ENCODE peak calls at places on chromosome 4, in nine cellular contexts. W is fibroblast of lung; Y is CD8-positive, alpha-beta T cell; Q is CD8-positive, alpha-beta memory T cell; E is psoas muscle; F is mucosa of descending colon; B is GM23338; K is lung; O is lower lobe of right lung. L is an unnamed sample. For H3K36me3, the result is how much of the 10 kb centered on the place peaks cover.

GRCh38 chr4:169133932-169134331 is 123.9 kb upstream of the CBR4 start:
- DNase-seq in W (no peak), Y (no peak), Q (no peak), E (no peak), F (no peak), B (no peak), K (peak), O (peak), L (no peak)

GRCh38 chr4:87911252-87911774 is 64.2 kb upstream of the SPP1 start:
- DNase-seq in W (no peak), Y (no peak), Q (no peak), E (no peak), F (no peak), B (no peak), K (no peak), O (no peak), L (no peak)

GRCh38 chr4:95371457-95372179 is 177.2 kb downstream of the UNC5C start:
- DNase-seq in W (no peak), Y (no peak), Q (no peak), E (no peak), F (no peak), B (peak), K (no peak), O (no peak), L (no peak)

GRCh38 chr4:128287159-128287870 is at the start of gene PGRMC2:
- DNase-seq in W (peak), Y (no peak), Q (no peak), E (no peak), F (no peak), B (peak), K (peak), O (no peak), L (no peak)

GRCh38 chr4:139606600-139607301 is 50.7 kb upstream of the SETD7 start:
- DNase-seq in W (peak), Y (no peak), Q (no peak), E (no peak), F (no peak), B (no peak), K (no peak), O (no peak), L (no peak)

GRCh38 chr4:152981278-152981677 is 45.2 kb downstream of the FHDC1 start:
- DNase-seq in W (peak), Y (no peak), Q (no peak), E (no peak), F (no peak), B (no peak), K (no peak), O (no peak), L (no peak)

GRCh38 chr4:83993774-83994173 is 457.9 kb downstream of the GPAT3 start:
- DNase-seq in W (no peak), Y (no peak), Q (no peak), E (no peak), F (no peak), B (peak), K (no peak), O (no peak), L (no peak)

GRCh38 chr4:139129206-139129605 is 47.8 kb downstream of the ELF2 start:
- DNase-seq in W (no peak), Y (no peak), Q (no peak), E (no peak), F (no peak), B (no peak), K (no peak), O (no peak), L (no peak)

GRCh38 chr4:184534511-184535391 is 60.4 kb upstream of the IRF2 start:
- DNase-seq in W (peak), Y (no peak), Q (peak), E (no peak), F (no peak), B (peak), K (no peak), O (no peak), L (peak)

GRCh38 chr4:8644461-8644891 is 51.9 kb downstream of the CPZ start:
- DNase-seq in W (no peak), Y (no peak), Q (no peak), E (no peak), F (peak), B (no peak), K (no peak), O (peak), L (no peak)

GRCh38 chr4:2940267-2941137 is 22.7 kb downstream of the NOP14 start:
- DNase-seq in W (no peak), Y (no peak), Q (no peak), E (peak), F (no peak), B (no peak), K (no peak), O (no peak), L (no peak)

GRCh38 chr4:140851032-140851636 is 94.9 kb upstream of the TBC1D9 start:
- DNase-seq in W (peak), Y (no peak), Q (no peak), E (no peak), F (no peak), B (peak), K (peak), O (no peak), L (peak)

GRCh38 chr4:120659626-120660170 is 262.8 kb downstream of the PRDM5 start:
- DNase-seq in W (no peak), Y (no peak), Q (no peak), E (no peak), F (no peak), B (no peak), K (no peak), O (no peak), L (no peak)

GRCh38 chr4:26544421-26544820 is 39.5 kb upstream of the TBC1D19 start:
- DNase-seq in W (no peak), Y (no peak), Q (no peak), E (no peak), F (no peak), B (no peak), K (no peak), O (no peak), L (no peak)

GRCh38 chr4:168645933-168646768 is 149.3 kb downstream of the PALLD start:
- DNase-seq in W (no peak), Y (no peak), Q (no peak), E (no peak), F (no peak), B (no peak), K (no peak), O (no peak), L (no peak)

GRCh38 chr4:80831383-80832361 is 198.8 kb upstream of the BMP3 start:
- DNase-seq in W (peak), Y (no peak), Q (no peak), E (no peak), F (no peak), B (no peak), K (no peak), O (no peak), L (no peak)

GRCh38 chr4:20532096-20532495 is 168.2 kb upstream of the PACRGL start:
- DNase-seq in W (peak), Y (no peak), Q (no peak), E (no peak), F (no peak), B (no peak), K (no peak), O (no peak), L (no peak)

GRCh38 chr4:123398151-123398802 is 1.7 kb downstream of the SPRY1 start:
- DNase-seq in W (peak), Y (peak), Q (peak), E (peak), F (peak), B (peak), K (peak), O (peak), L (peak)

GRCh38 chr4:21554036-21554435 is 394.5 kb downstream of the KCNIP4 start:
- DNase-seq in W (no peak), Y (no peak), Q (no peak), E (no peak), F (no peak), B (no peak), K (no peak), O (no peak), L (no peak)

GRCh38 chr4:110411599-110412011 is 64.3 kb upstream of the ENPEP start:
- DNase-seq in W (no peak), Y (no peak), Q (no peak), E (no peak), F (peak), B (peak), K (no peak), O (no peak), L (no peak)

GRCh38 chr4:7323872-7324650 is 110.7 kb downstream of the PSAPL1 start:
- DNase-seq in W (no peak), Y (no peak), Q (no peak), E (peak), F (no peak), B (no peak), K (no peak), O (peak), L (no peak)

GRCh38 chr4:56215901-56216300 is 171.4 kb downstream of the AASDH start:
- DNase-seq in W (peak), Y (no peak), Q (no peak), E (no peak), F (peak), B (peak), K (no peak), O (no peak), L (no peak)

GRCh38 chr4:4386736-4387392 is at the start of gene NSG1:
- DNase-seq in W (peak), Y (peak), Q (peak), E (peak), F (no peak), B (peak), K (no peak), O (no peak), L (peak)

GRCh38 chr4:98603683-98604573 is 54.5 kb downstream of the TSPAN5 start:
- DNase-seq in W (peak), Y (no peak), Q (no peak), E (no peak), F (no peak), B (no peak), K (no peak), O (no peak), L (peak)

GRCh38 chr4:70722199-70722791 is 531 bp downstream of the RUFY3 start:
- DNase-seq in W (peak), Y (no peak), Q (peak), E (no peak), F (no peak), B (no peak), K (no peak), O (no peak), L (peak)

GRCh38 chr4:121684016-121684415 is 12.8 kb downstream of the ANXA5 start:
- DNase-seq in W (no peak), Y (no peak), Q (no peak), E (no peak), F (no peak), B (no peak), K (no peak), O (no peak), L (no peak)

GRCh38 chr4:54232151-54232688 is 3.1 kb downstream of the PDGFRA start:
- DNase-seq in W (peak), Y (no peak), Q (no peak), E (peak), F (no peak), B (peak), K (no peak), O (no peak), L (no peak)

GRCh38 chr4:48985976-48986653 is at the start of gene CWH43:
- DNase-seq in W (no peak), Y (no peak), Q (no peak), E (no peak), F (peak), B (peak), K (no peak), O (peak), L (no peak)

GRCh38 chr4:69104719-69105275 is 8.5 kb downstream of the UGT2B7 start:
- DNase-seq in W (no peak), Y (no peak), Q (no peak), E (no peak), F (peak), B (no peak), K (no peak), O (no peak), L (no peak)

GRCh38 chr4:2802618-2803531 is 10.0 kb downstream of the SH3BP2 start:
- DNase-seq in W (no peak), Y (no peak), Q (no peak), E (peak), F (peak), B (no peak), K (no peak), O (peak), L (no peak)

GRCh38 chr4:118351851-118352827 is 664 bp downstream of the PRSS12 start:
- DNase-seq in W (no peak), Y (no peak), Q (peak), E (peak), F (peak), B (peak), K (peak), O (peak), L (peak)

GRCh38 chr4:92198711-92199110 is 105.1 kb upstream of the GRID2 start:
- DNase-seq in W (peak), Y (no peak), Q (no peak), E (no peak), F (no peak), B (no peak), K (no peak), O (no peak), L (no peak)

GRCh38 chr4:64538219-64538618 is 129.0 kb upstream of the TECRL start:
- DNase-seq in W (no peak), Y (no peak), Q (no peak), E (no peak), F (no peak), B (peak), K (no peak), O (no peak), L (no peak)

GRCh38 chr4:5378002-5378401 is 326.7 kb downstream of the STK32B start:
- DNase-seq in W (no peak), Y (no peak), Q (no peak), E (no peak), F (no peak), B (peak), K (no peak), O (no peak), L (no peak)

GRCh38 chr4:119498520-119498919 is 130.1 kb downstream of the PDE5A start:
- DNase-seq in W (no peak), Y (no peak), Q (no peak), E (no peak), F (no peak), B (no peak), K (no peak), O (no peak), L (no peak)

DNA sequence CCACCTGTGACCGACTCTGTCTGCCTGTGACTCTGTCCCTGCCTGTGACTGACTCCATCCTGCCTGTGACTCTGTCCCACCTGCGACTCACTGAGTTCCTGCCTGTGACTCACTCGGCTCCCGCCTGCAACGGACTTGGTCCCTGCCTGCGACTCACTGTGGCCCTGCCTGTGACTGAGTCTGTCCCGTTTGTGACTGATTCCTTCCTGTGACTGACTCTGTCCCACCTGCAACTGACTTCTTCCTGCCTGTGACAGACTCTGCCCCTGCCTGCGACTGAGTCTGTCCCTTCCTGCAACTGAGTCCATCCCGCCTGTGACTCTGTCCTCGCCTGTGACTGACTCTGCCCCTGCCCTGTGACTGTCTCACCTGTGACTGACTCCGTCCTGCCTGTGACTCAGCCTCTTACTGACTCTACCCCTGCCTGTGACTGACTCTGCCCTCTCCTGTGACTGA is 9.6 kb upstream of the UVSSA start:
- DNase-seq in W (no peak), Y (peak), Q (no peak), E (no peak), F (no peak), B (no peak), K (no peak), O (no peak), L (no peak)
- H3K36me3 ChIP-seq in W (under half), Y (under half), Q (under half), E (under half), F (under half), B (under half), K (under half), O (half or more), L (half or more)

GRCh38 chr4:40122941-40123340 is 66.3 kb downstream of the N4BP2 start:
- DNase-seq in W (no peak), Y (no peak), Q (no peak), E (no peak), F (no peak), B (no peak), K (no peak), O (no peak), L (no peak)
- H3K36me3 ChIP-seq in W (under half), Y (under half), Q (under half), E (under half), F (under half), B (under half), K (under half), O (under half), L (under half)

GRCh38 chr4:99879458-99879857 is 14.8 kb downstream of the LAMTOR3 start:
- DNase-seq in W (no peak), Y (no peak), Q (no peak), E (no peak), F (no peak), B (no peak), K (no peak), O (no peak), L (no peak)
- H3K36me3 ChIP-seq in W (under half), Y (under half), Q (under half), E (under half), F (under half), B (under half), K (under half), O (half or more), L (under half)

DNA sequence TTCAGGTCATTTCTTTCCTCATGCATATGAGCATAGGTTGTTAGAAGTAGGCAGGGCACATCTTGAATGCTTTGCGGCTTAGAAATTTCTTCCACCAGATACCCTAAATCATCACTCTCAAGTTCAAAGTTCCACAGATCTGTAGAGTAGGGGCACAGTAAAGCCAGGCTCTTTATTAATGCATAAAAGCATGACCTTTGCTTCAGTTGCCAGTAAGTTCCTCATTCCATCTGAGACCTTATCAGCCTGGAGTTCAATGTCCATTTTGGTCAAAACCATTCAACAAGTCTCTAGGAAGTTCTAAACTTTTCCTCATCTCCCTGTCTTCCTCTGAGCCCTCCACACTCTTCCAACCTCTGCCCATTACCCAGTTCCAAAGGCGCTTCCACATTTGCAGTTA is 77.7 kb downstream of the MAP9 start:
- DNase-seq in W (no peak), Y (no peak), Q (no peak), E (no peak), F (no peak), B (no peak), K (no peak), O (no peak), L (no peak)
- H3K36me3 ChIP-seq in W (under half), Y (under half), Q (under half), E (under half), F (under half), B (under half), K (under half), O (under half), L (under half)

GRCh38 chr4:102639602-102640001 is 121.2 kb downstream of the MANBA start:
- DNase-seq in W (no peak), Y (no peak), Q (no peak), E (no peak), F (no peak), B (no peak), K (no peak), O (no peak), L (no peak)
- H3K36me3 ChIP-seq in W (under half), Y (under half), Q (under half), E (under half), F (under half), B (under half), K (under half), O (half or more), L (under half)

GRCh38 chr4:39354178-39354503 is 12.0 kb downstream of the RFC1 start:
- DNase-seq in W (peak), Y (no peak), Q (no peak), E (no peak), F (no peak), B (no peak), K (no peak), O (no peak), L (no peak)
- H3K36me3 ChIP-seq in W (under half), Y (under half), Q (under half), E (under half), F (under half), B (under half), K (under half), O (under half), L (under half)

L was measured in CD4-positive, alpha-beta memory T cell.